ENCODE peak calls at places on chromosomes 13 and 19, in seven cellular contexts. One of them, this sample, is unnamed.

GRCh38 chr13:60230593-60230992 is 66.9 kb upstream of the DIAPH3 start:
- DNase-seq in astrocyte of the spinal cord: peak
- DNase-seq in A172: peak
- DNase-seq in body of pancreas: no peak
- DNase-seq in gastrocnemius medialis: no peak
- DNase-seq in RPMI8226: no peak
- DNase-seq in AG04450: no peak
- DNase-seq in this sample: peak

GRCh38 chr13:33109801-33110200 is 93.6 kb downstream of the KL start:
- DNase-seq in astrocyte of the spinal cord: no peak
- DNase-seq in A172: no peak
- DNase-seq in body of pancreas: no peak
- DNase-seq in gastrocnemius medialis: no peak
- DNase-seq in RPMI8226: no peak
- DNase-seq in AG04450: no peak
- DNase-seq in this sample: no peak

GRCh38 chr19:41175825-41176734 is 16.9 kb upstream of the CYP2S1 start:
- DNase-seq in astrocyte of the spinal cord: peak
- DNase-seq in A172: peak
- DNase-seq in body of pancreas: peak
- DNase-seq in gastrocnemius medialis: peak
- DNase-seq in RPMI8226: peak
- DNase-seq in AG04450: peak
- DNase-seq in this sample: peak

GRCh38 chr13:107835339-107836018 is 379.9 kb downstream of the LIG4 start:
- DNase-seq in astrocyte of the spinal cord: peak
- DNase-seq in A172: peak
- DNase-seq in body of pancreas: no peak
- DNase-seq in gastrocnemius medialis: no peak
- DNase-seq in RPMI8226: no peak
- DNase-seq in AG04450: peak
- DNase-seq in this sample: peak

GRCh38 chr19:1247747-1248453 is 483 bp upstream of the MIDN start:
- DNase-seq in astrocyte of the spinal cord: peak
- DNase-seq in A172: peak
- DNase-seq in body of pancreas: peak
- DNase-seq in gastrocnemius medialis: peak
- DNase-seq in RPMI8226: peak
- DNase-seq in AG04450: no peak
- DNase-seq in this sample: peak

GRCh38 chr13:24923305-24923640 is 159.3 kb downstream of the RNF17 start:
- DNase-seq in astrocyte of the spinal cord: peak
- DNase-seq in A172: peak
- DNase-seq in body of pancreas: no peak
- DNase-seq in gastrocnemius medialis: no peak
- DNase-seq in RPMI8226: peak
- DNase-seq in AG04450: peak
- DNase-seq in this sample: peak

GRCh38 chr13:72204291-72204690 is 337.3 kb upstream of the DACH1 start:
- DNase-seq in astrocyte of the spinal cord: peak
- DNase-seq in A172: peak
- DNase-seq in body of pancreas: no peak
- DNase-seq in gastrocnemius medialis: no peak
- DNase-seq in RPMI8226: no peak
- DNase-seq in AG04450: no peak
- DNase-seq in this sample: peak

GRCh38 chr13:22773475-22773874 is 407.3 kb upstream of the SGCG start:
- DNase-seq in astrocyte of the spinal cord: no peak
- DNase-seq in A172: no peak
- DNase-seq in body of pancreas: no peak
- DNase-seq in gastrocnemius medialis: no peak
- DNase-seq in RPMI8226: no peak
- DNase-seq in AG04450: no peak
- DNase-seq in this sample: no peak

GRCh38 chr19:31674503-31675186 is 325.4 kb upstream of the TSHZ3 start:
- DNase-seq in astrocyte of the spinal cord: peak
- DNase-seq in A172: peak
- DNase-seq in body of pancreas: no peak
- DNase-seq in gastrocnemius medialis: no peak
- DNase-seq in RPMI8226: no peak
- DNase-seq in AG04450: no peak
- DNase-seq in this sample: peak

GRCh38 chr19:19067276-19068072 is 3.7 kb downstream of the SLC25A42 start:
- DNase-seq in astrocyte of the spinal cord: no peak
- DNase-seq in A172: no peak
- DNase-seq in body of pancreas: no peak
- DNase-seq in gastrocnemius medialis: peak
- DNase-seq in RPMI8226: no peak
- DNase-seq in AG04450: no peak
- DNase-seq in this sample: no peak

GRCh38 chr19:460877-461609 is at the start of gene SHC2:
- DNase-seq in astrocyte of the spinal cord: no peak
- DNase-seq in A172: no peak
- DNase-seq in body of pancreas: peak
- DNase-seq in gastrocnemius medialis: no peak
- DNase-seq in RPMI8226: no peak
- DNase-seq in AG04450: no peak
- DNase-seq in this sample: no peak

GRCh38 chr19:1249298-1249989 is 1.1 kb downstream of the MIDN start:
- DNase-seq in astrocyte of the spinal cord: peak
- DNase-seq in A172: peak
- DNase-seq in body of pancreas: peak
- DNase-seq in gastrocnemius medialis: peak
- DNase-seq in RPMI8226: peak
- DNase-seq in AG04450: peak
- DNase-seq in this sample: peak

GRCh38 chr13:66349945-66350344 is 880.2 kb downstream of the PCDH9 start:
- DNase-seq in astrocyte of the spinal cord: no peak
- DNase-seq in A172: no peak
- DNase-seq in body of pancreas: no peak
- DNase-seq in gastrocnemius medialis: no peak
- DNase-seq in RPMI8226: no peak
- DNase-seq in AG04450: no peak
- DNase-seq in this sample: no peak

This sample was measured in choroid plexus epithelial cell.